ENCODE peak calls at places on chromosomes 2 and 18, in eight cellular contexts. G is HFFc6; L is H54; E is T follicular helper cell; W is activated CD8-positive, alpha-beta memory T cell treated with anti-CD3 and anti-CD28 coated beads for 48 hours; U is NCI-H460; O is NCI-H345; Z is fibroblast of lung. N is an unnamed sample.

GRCh38 chr2:60333264-60333663 is 220.2 kb downstream of the BCL11A start:
- DNase-seq in L (no peak), Z (no peak), E (no peak), O (no peak), W (no peak), U (no peak), G (no peak), N (no peak)

GRCh38 chr18:79866889-79867574 is 69.3 kb downstream of the KCNG2 start:
- DNase-seq in Z (peak), L (no peak), O (no peak), E (no peak), U (no peak), G (no peak), W (no peak), N (no peak)

GRCh38 chr18:44895176-44895798 is 214.6 kb downstream of the SETBP1 start:
- DNase-seq in G (peak), L (no peak), Z (peak), W (no peak), U (peak), O (peak), E (no peak), N (peak)

GRCh38 chr2:206230060-206230890 is 44.2 kb upstream of the ZDBF2 start:
- DNase-seq in E (no peak), U (no peak), L (no peak), W (no peak), Z (peak), G (peak), O (peak), N (no peak)

GRCh38 chr2:227817940-227818568 is 4.4 kb downstream of the CCL20 start:
- DNase-seq in Z (peak), G (peak), U (peak), W (peak), L (peak), O (peak), E (peak), N (peak)

GRCh38 chr2:190050001-190050400 is 12.5 kb downstream of the MSTN start:
- DNase-seq in L (no peak), W (no peak), Z (peak), U (no peak), G (no peak), O (no peak), E (no peak), N (no peak)

GRCh38 chr2:241878007-241878970 is 8.8 kb downstream of the RTP5 start:
- DNase-seq in G (peak), E (peak), O (peak), W (peak), U (peak), L (peak), Z (peak), N (peak)

GRCh38 chr2:235746257-235746934 is 252.6 kb downstream of the AGAP1 start:
- DNase-seq in Z (peak), W (peak), L (peak), O (peak), U (peak), G (peak), E (no peak), N (peak)

GRCh38 chr2:112790305-112790704 is 6.0 kb upstream of the IL1A start:
- DNase-seq in L (no peak), E (no peak), W (no peak), U (no peak), G (no peak), O (no peak), Z (no peak), N (no peak)

GRCh38 chr2:64943387-64944150 is 45.6 kb upstream of the SLC1A4 start:
- DNase-seq in Z (peak), G (peak), E (no peak), W (no peak), U (peak), L (no peak), O (no peak), N (no peak)

GRCh38 chr18:70419526-70419925 is 130.7 kb downstream of the SOCS6 start:
- DNase-seq in E (no peak), L (no peak), Z (peak), W (no peak), G (peak), U (peak), O (no peak), N (no peak)

GRCh38 chr2:106801256-106801655 is 84.7 kb downstream of the ST6GAL2 start:
- DNase-seq in Z (no peak), W (no peak), G (no peak), L (no peak), E (no peak), U (no peak), O (no peak), N (no peak)

GRCh38 chr2:153059338-153060052 is 341.1 kb downstream of the ARL6IP6 start:
- DNase-seq in W (no peak), Z (peak), E (no peak), U (peak), L (peak), G (no peak), O (peak), N (no peak)

GRCh38 chr2:155223781-155224406 is 525.4 kb downstream of the KCNJ3 start:
- DNase-seq in W (no peak), O (peak), G (no peak), U (peak), E (no peak), L (no peak), Z (no peak), N (no peak)

GRCh38 chr18:75865639-75866038 is 438.1 kb upstream of the SMIM21 start:
- DNase-seq in U (no peak), G (no peak), L (no peak), O (no peak), W (no peak), Z (no peak), E (no peak), N (no peak)

GRCh38 chr2:200000444-200001163 is 45.2 kb downstream of the MAIP1 start:
- DNase-seq in O (no peak), G (no peak), W (no peak), U (no peak), Z (no peak), E (no peak), L (no peak), N (no peak)

GRCh38 chr2:214069254-214069653 is 341.6 kb upstream of the VWC2L start:
- DNase-seq in O (peak), L (peak), Z (peak), W (no peak), G (peak), E (no peak), U (peak), N (peak)

GRCh38 chr2:217893440-217893839 is 109.4 kb downstream of the TNS1 start:
- DNase-seq in E (no peak), O (no peak), L (no peak), W (no peak), G (no peak), U (no peak), Z (no peak), N (no peak)

GRCh38 chr2:27958711-27959378 is 68.3 kb downstream of the BABAM2 start:
- DNase-seq in U (no peak), O (no peak), E (no peak), L (no peak), G (peak), Z (peak), W (no peak), N (no peak)

GRCh38 chr18:57846258-57846657 is 43.1 kb upstream of the ATP8B1 start:
- DNase-seq in O (no peak), L (peak), U (peak), G (peak), E (no peak), Z (peak), W (no peak), N (peak)

GRCh38 chr2:122864728-122865127 is 1109.3 kb downstream of the TSN start:
- DNase-seq in L (no peak), O (peak), U (no peak), E (no peak), Z (no peak), G (no peak), W (no peak), N (no peak)

GRCh38 chr18:55856191-55856590 is 268.2 kb upstream of the TCF4 start:
- DNase-seq in L (no peak), E (no peak), G (peak), U (peak), O (no peak), Z (peak), W (no peak), N (peak)

GRCh38 chr2:235444101-235444597 is 49.7 kb upstream of the AGAP1 start:
- DNase-seq in E (no peak), W (no peak), U (no peak), G (no peak), L (no peak), O (no peak), Z (no peak), N (no peak)

GRCh38 chr2:157761520-157761919 is 114.6 kb downstream of the ACVR1 start:
- DNase-seq in W (no peak), U (no peak), G (peak), E (no peak), L (no peak), O (no peak), Z (peak), N (peak)